ENCODE peak calls at places on chromosomes 6 and 20, in nine cellular contexts. Y, O, T, E, K, J, P, L and F are unnamed samples.
A peak's percentile ranks its signal among the peaks of the same experiment; 100 is the strongest.

GRCh38 chr6:89073014-89073620 is 7.4 kb upstream of the PNRC1 start:
- DNase-seq in Y (peak; percentile 93), P (peak; percentile 51), O (peak; percentile 72), L (no peak), T (no peak), E (no peak), J (no peak), K (no peak), F (no peak)

GRCh38 chr20:24353135-24353694 is 116.2 kb upstream of the SYNDIG1 start:
- DNase-seq in L (no peak), T (no peak), J (no peak), P (no peak), K (no peak), O (no peak), E (no peak), Y (no peak), F (no peak)

GRCh38 chr6:79078057-79078969 is at the start of gene PHIP:
- DNase-seq in J (peak; percentile 87), T (peak; percentile 91), E (peak; percentile 91), L (peak; percentile 88), O (peak; percentile 96), K (peak; percentile 88), Y (peak; percentile 99), P (peak; percentile 94), F (peak; percentile 76)

GRCh38 chr6:129921169-129921817 is 60.2 kb upstream of the TMEM244 start:
- DNase-seq in E (no peak), T (no peak), P (no peak), L (no peak), Y (no peak), O (no peak), J (no peak), K (no peak), F (no peak)

GRCh38 chr6:42332916-42333315 is 115.3 kb upstream of the MRPS10 start:
- DNase-seq in P (no peak), K (no peak), J (no peak), T (no peak), Y (no peak), L (no peak), O (no peak), E (no peak), F (no peak)

GRCh38 chr6:150929403-150929802 is 63.9 kb downstream of the MTHFD1L start:
- DNase-seq in L (no peak), O (no peak), T (no peak), K (no peak), Y (no peak), J (no peak), P (no peak), E (no peak), F (no peak)

GRCh38 chr20:4084096-4084495 is 68.7 kb upstream of the RNF24 start:
- DNase-seq in Y (no peak), P (no peak), L (no peak), O (no peak), T (no peak), J (no peak), K (no peak), E (no peak), F (no peak)

GRCh38 chr6:120785459-120786086 is 548.7 kb downstream of the TBC1D32 start:
- DNase-seq in L (no peak), E (no peak), P (no peak), J (no peak), Y (no peak), K (no peak), T (no peak), O (no peak), F (no peak)

GRCh38 chr6:50264995-50265571 is 215.4 kb upstream of the DEFB112 start:
- DNase-seq in E (no peak), K (no peak), Y (no peak), T (no peak), P (peak; percentile 29), J (no peak), O (no peak), L (no peak), F (no peak)

GRCh38 chr6:57021086-57021720 is 25.3 kb upstream of the KIAA1586 start:
- DNase-seq in E (no peak), L (no peak), J (no peak), P (peak; percentile 8), O (no peak), Y (peak; percentile 69), T (no peak), K (no peak), F (peak; percentile 28)

GRCh38 chr6:157221049-157221816 is 102.1 kb downstream of the TMEM242 start:
- DNase-seq in P (peak; percentile 71), L (peak; percentile 74), E (peak; percentile 80), K (peak; percentile 79), O (peak; percentile 64), J (no peak), Y (peak; percentile 79), T (peak; percentile 82), F (peak; percentile 96)

GRCh38 chr6:31094389-31094881 is 17.9 kb downstream of the C6orf15 start:
- DNase-seq in Y (peak; percentile 22), P (no peak), K (peak; percentile 51), E (no peak), O (peak; percentile 60), T (peak; percentile 61), L (no peak), J (no peak), F (no peak)

GRCh38 chr20:57566399-57566798 is 5.5 kb downstream of the PCK1 start:
- DNase-seq in J (no peak), P (no peak), Y (no peak), K (no peak), E (no peak), T (no peak), L (no peak), O (no peak), F (no peak)

GRCh38 chr6:43246301-43247114 is 3.2 kb downstream of the TTBK1 start:
- DNase-seq in T (no peak), O (no peak), J (no peak), E (peak; percentile 98), L (no peak), Y (peak; percentile 19), K (no peak), P (peak; percentile 86), F (no peak)

GRCh38 chr6:26240157-26240980 is 124.6 kb upstream of the BTN3A2 start:
- DNase-seq in P (peak; percentile 62), Y (peak; percentile 98), J (no peak), L (peak; percentile 57), T (peak; percentile 67), E (peak; percentile 63), O (no peak), K (peak; percentile 51), F (no peak)

GRCh38 chr20:63313349-63314014 is 20.5 kb downstream of the COL20A1 start:
- DNase-seq in P (no peak), E (no peak), K (no peak), T (no peak), Y (no peak), O (no peak), L (no peak), J (no peak), F (no peak)

GRCh38 chr6:4108561-4109093 is 26.7 kb downstream of the ECI2 start:
- DNase-seq in K (no peak), Y (no peak), P (no peak), J (no peak), O (no peak), E (no peak), T (no peak), L (no peak), F (no peak)

GRCh38 chr20:34701405-34702085 is 2.6 kb upstream of the TP53INP2 start:
- DNase-seq in O (no peak), Y (no peak), E (no peak), J (no peak), L (no peak), P (no peak), T (no peak), K (no peak), F (no peak)

GRCh38 chr6:111745186-111745585 is 128.1 kb downstream of the FYN start:
- DNase-seq in P (no peak), E (no peak), T (no peak), K (no peak), O (no peak), L (no peak), J (no peak), Y (no peak), F (no peak)

GRCh38 chr6:21931641-21932335 is 338.2 kb downstream of the SOX4 start:
- DNase-seq in O (no peak), K (no peak), P (no peak), Y (peak; percentile 73), J (no peak), L (no peak), T (no peak), E (no peak), F (no peak)

GRCh38 chr6:149806127-149806526 is 56.6 kb downstream of the PCMT1 start:
- DNase-seq in J (no peak), K (no peak), Y (peak; percentile 1), T (no peak), P (no peak), O (no peak), L (no peak), E (no peak), F (no peak)

GRCh38 chr20:4602297-4602631 is 119.4 kb upstream of the PRND start:
- DNase-seq in L (no peak), J (no peak), P (no peak), Y (no peak), K (no peak), O (no peak), E (no peak), T (no peak), F (no peak)

GRCh38 chr20:62043131-62043914 is 22.4 kb downstream of the TAF4 start:
- DNase-seq in P (no peak), Y (peak; percentile 70), K (no peak), O (no peak), J (no peak), E (no peak), L (no peak), T (no peak), F (no peak)

GRCh38 chr6:28968476-28968875 is 36.6 kb downstream of the ZNF311 start:
- DNase-seq in Y (no peak), P (no peak), L (no peak), J (no peak), O (no peak), K (no peak), E (no peak), T (no peak), F (no peak)